ENCODE peak calls at places on chromosomes 3 and 15, in nine cellular contexts. R is progenitor cell of endocrine pancreas, H is HCT116, M is tibial nerve, N is HFFc6, L is WERI-Rb-1, S is psoas muscle, C is endothelial cell, O is heart right ventricle. B is an unnamed sample.

GRCh38 chr15:94083467-94083991 is 147.8 kb upstream of the MCTP2 start:
- DNase-seq in R (no peak), H (no peak), M (peak), N (peak), L (no peak), S (no peak), C (no peak), O (no peak), B (no peak)

GRCh38 chr3:168952551-168952950 is 711.0 kb downstream of the MECOM start:
- DNase-seq in R (no peak), H (peak), M (no peak), N (peak), L (no peak), S (no peak), C (no peak), O (no peak), B (no peak)

GRCh38 chr15:68400066-68400456 is 31.9 kb downstream of the ITGA11 start:
- DNase-seq in R (no peak), H (no peak), M (no peak), N (no peak), L (no peak), S (no peak), C (no peak), O (no peak), B (no peak)

GRCh38 chr3:197028711-197029510 is 706 bp downstream of the MELTF start:
- DNase-seq in R (no peak), H (no peak), M (no peak), N (no peak), L (no peak), S (no peak), C (no peak), O (no peak), B (peak)

GRCh38 chr15:93974804-93975481 is 256.4 kb upstream of the MCTP2 start:
- DNase-seq in R (no peak), H (peak), M (peak), N (peak), L (no peak), S (no peak), C (peak), O (no peak), B (no peak)

GRCh38 chr3:32383136-32383711 is 8.4 kb upstream of the CMTM7 start:
- DNase-seq in R (no peak), H (no peak), M (no peak), N (no peak), L (peak), S (no peak), C (peak), O (no peak), B (no peak)

GRCh38 chr3:175672119-175672689 is 813.1 kb downstream of the NAALADL2 start:
- DNase-seq in R (no peak), H (no peak), M (no peak), N (peak), L (no peak), S (no peak), C (no peak), O (no peak), B (no peak)

GRCh38 chr15:39248204-39248603 is 332.7 kb upstream of the THBS1 start:
- DNase-seq in R (no peak), H (peak), M (no peak), N (peak), L (no peak), S (no peak), C (no peak), O (peak), B (no peak)

GRCh38 chr15:66096711-66097058 is 156.9 kb downstream of the MEGF11 start:
- DNase-seq in R (no peak), H (no peak), M (no peak), N (no peak), L (no peak), S (no peak), C (no peak), O (no peak), B (no peak)

GRCh38 chr3:149010504-149010951 is 19.2 kb downstream of the GYG1 start:
- DNase-seq in R (no peak), H (no peak), M (no peak), N (no peak), L (no peak), S (no peak), C (no peak), O (no peak), B (no peak)

GRCh38 chr15:63908986-63909385 is 75.2 kb upstream of the HERC1 start:
- DNase-seq in R (no peak), H (no peak), M (no peak), N (peak), L (no peak), S (no peak), C (no peak), O (no peak), B (no peak)
- TF ChIP-seq CTCF in R (no peak), H (no peak), M (no peak), N (no peak), L (no peak), S (no peak), C (no peak), O (no peak), B (no peak)

GRCh38 chr15:89139613-89140499 is 51.6 kb downstream of the ABHD2 start:
- DNase-seq in R (no peak), H (no peak), M (peak), N (no peak), L (no peak), S (peak), C (no peak), O (no peak), B (no peak)
- TF ChIP-seq CTCF in R (no peak), H (peak), M (no peak), N (peak), L (peak), S (peak), C (no peak), O (peak), B (no peak)

DNA sequence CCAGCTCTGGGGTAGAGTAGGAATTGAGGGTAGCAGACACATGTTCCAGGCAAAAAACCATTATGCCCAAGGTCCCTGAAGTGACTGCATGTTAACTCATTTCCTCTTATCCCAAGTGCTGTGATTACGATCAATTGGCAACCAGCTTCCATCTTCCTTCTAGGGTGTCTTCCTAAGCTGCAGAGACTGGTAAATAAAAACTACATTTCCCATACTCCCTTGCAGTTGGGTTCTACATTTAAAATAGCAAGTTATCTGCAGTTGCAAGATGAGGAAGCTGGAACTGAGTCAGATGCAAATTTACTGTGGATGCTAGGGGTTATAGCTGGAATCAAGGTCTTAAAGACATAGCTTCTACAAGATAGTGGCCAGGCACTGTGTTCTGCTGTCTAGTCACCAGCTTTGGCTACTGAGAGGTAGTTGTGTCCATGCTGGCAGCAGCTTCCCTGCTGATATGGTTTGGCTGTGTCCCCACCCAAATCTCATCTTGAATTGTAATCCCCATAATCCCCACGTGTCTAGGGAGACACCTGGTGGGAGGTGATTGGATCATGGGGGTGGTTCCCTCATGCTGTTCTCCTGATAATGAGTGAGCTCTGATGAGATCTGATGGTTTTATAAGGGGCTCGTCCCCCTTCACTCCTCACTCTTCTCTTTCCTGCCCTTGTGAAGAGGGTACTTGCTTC is 51.3 kb upstream of the FBN1 start:
- DNase-seq in R (no peak), H (no peak), M (no peak), N (peak), L (peak), S (no peak), C (no peak), O (no peak), B (no peak)
- TF ChIP-seq CTCF in R (no peak), H (no peak), M (no peak), N (peak), L (no peak), S (no peak), C (no peak), O (no peak), B (no peak)

GRCh38 chr15:79849789-79850188 is 47.0 kb downstream of the MTHFS start:
- DNase-seq in R (no peak), H (no peak), M (no peak), N (peak), L (peak), S (no peak), C (peak), O (no peak), B (peak)
- TF ChIP-seq CTCF in R (peak), H (peak), M (peak), N (peak), L (peak), S (peak), C (peak), O (peak), B (peak)

DNA sequence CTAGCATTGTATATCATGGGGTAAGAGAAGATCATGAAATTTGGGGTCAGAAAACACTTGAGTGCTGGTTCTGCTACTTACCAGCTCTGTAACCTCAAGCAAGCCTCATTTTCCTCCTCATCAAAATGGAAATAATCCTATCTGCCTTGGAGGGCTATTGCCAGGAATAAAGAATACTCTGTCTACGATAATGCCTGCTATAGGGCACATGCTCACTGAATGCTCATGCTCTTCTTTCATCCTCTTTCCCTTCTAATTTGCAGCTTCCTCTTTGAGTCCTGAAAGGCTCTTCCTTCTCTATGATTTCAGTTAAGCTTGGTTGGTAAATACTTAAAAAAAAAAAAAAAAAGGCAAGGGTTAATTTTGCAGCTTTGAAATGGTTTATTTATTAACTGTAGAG is 12.8 kb downstream of the RTP1 start:
- DNase-seq in R (no peak), H (no peak), M (no peak), N (no peak), L (no peak), S (no peak), C (no peak), O (no peak), B (no peak)
- TF ChIP-seq CTCF in R (no peak), H (no peak), M (no peak), N (no peak), L (no peak), S (no peak), C (no peak), O (no peak), B (no peak)